ENCODE peak calls at places on chromosomes 11 and 22, in four cellular contexts. W is AG04450, R is IMR-90, T is NCI-H446 treated with DMSO at 0.1 percent for 48 hours. O is an unnamed sample.

GRCh38 chr22:38298312-38299000 is 18.8 kb downstream of the CSNK1E start:
- DNase-seq in R (peak), W (no peak), T (no peak), O (peak)

GRCh38 chr22:22565991-22566390 is 6.9 kb upstream of the PRAME start:
- DNase-seq in W (no peak), T (no peak), R (peak), O (no peak)

GRCh38 chr11:76759092-76759491 is 24.1 kb upstream of the TSKU start:
- DNase-seq in W (no peak), R (no peak), T (no peak), O (no peak)

GRCh38 chr11:109795234-109795633 is 298.0 kb upstream of the ZC3H12C start:
- DNase-seq in R (peak), W (no peak), T (no peak), O (peak)

GRCh38 chr22:32265882-32266767 is 11.0 kb upstream of the SLC5A4 start:
- DNase-seq in T (peak), R (peak), W (peak), O (peak)

GRCh38 chr22:26568207-26568706 is 21.7 kb downstream of the TPST2 start:
- DNase-seq in W (no peak), R (peak), T (no peak), O (no peak)

GRCh38 chr11:61913699-61914395 is 3.5 kb downstream of the RAB3IL1 start:
- DNase-seq in R (no peak), T (no peak), W (no peak), O (no peak)

GRCh38 chr11:106493751-106494150 is 416.3 kb downstream of the AASDHPPT start:
- DNase-seq in R (peak), T (no peak), W (no peak), O (no peak)

GRCh38 chr11:11558352-11558751 is 63.5 kb downstream of the GALNT18 start:
- DNase-seq in T (no peak), W (no peak), R (no peak), O (no peak)

GRCh38 chr11:103420593-103420992 is 311.4 kb downstream of the DYNC2H1 start:
- DNase-seq in W (no peak), R (peak), T (no peak), O (peak)

GRCh38 chr11:126029805-126030204 is 32.9 kb downstream of the CDON start:
- DNase-seq in W (no peak), T (peak), R (no peak), O (no peak)

GRCh38 chr11:9459573-9460321 is 1.1 kb upstream of the ZNF143 start:
- DNase-seq in T (no peak), R (peak), W (peak), O (no peak)

GRCh38 chr11:118641463-118642019 is 34.1 kb downstream of the PHLDB1 start:
- DNase-seq in R (no peak), W (no peak), T (no peak), O (no peak)

O was measured in non-pigmented ciliary epithelial cell.